ENCODE peak calls at places on chromosomes 3 and 15, in six cellular contexts. Y, D, Z, X, V and J are unnamed samples.

GRCh38 chr3:138799822-138800221 is 34.9 kb downstream of the PIK3CB start:
- DNase-seq in X (no peak), D (no peak), Y (no peak), Z (no peak), V (no peak), J (no peak)

GRCh38 chr15:41347236-41347635 is 14.6 kb downstream of the NUSAP1 start:
- DNase-seq in Y (no peak), X (no peak), D (no peak), V (no peak), Z (no peak), J (no peak)

GRCh38 chr3:188268336-188268735 is 114.4 kb downstream of the LPP start:
- DNase-seq in X (no peak), D (no peak), Y (no peak), V (no peak), Z (no peak), J (no peak)

GRCh38 chr3:112097378-112097777 is 11.2 kb downstream of the C3orf52 start:
- DNase-seq in Y (no peak), D (no peak), Z (peak), X (no peak), V (no peak), J (no peak)

GRCh38 chr3:176690470-176690869 is 506.8 kb downstream of the TBL1XR1 start:
- DNase-seq in V (no peak), Y (no peak), D (no peak), Z (no peak), X (no peak), J (no peak)

GRCh38 chr3:184315506-184315867 is 1.1 kb downstream of the EIF4G1 start:
- DNase-seq in X (no peak), Y (no peak), Z (no peak), D (no peak), V (no peak), J (no peak)

GRCh38 chr3:99981138-99981537 is 133.2 kb downstream of the FILIP1L start:
- DNase-seq in Y (no peak), X (no peak), V (no peak), Z (no peak), D (no peak), J (no peak)

GRCh38 chr3:55461896-55462295 is 25.2 kb downstream of the WNT5A start:
- DNase-seq in Y (no peak), V (no peak), X (no peak), Z (no peak), D (no peak), J (no peak)

GRCh38 chr3:113746955-113747718 is at the start of gene ATP6V1A:
- DNase-seq in X (peak), Y (peak), V (peak), Z (no peak), D (peak), J (peak)

GRCh38 chr3:113745273-113746068 is 578 bp downstream of the NAA50 start:
- DNase-seq in D (peak), X (peak), Y (no peak), Z (peak), V (peak), J (peak)

GRCh38 chr3:113743006-113743639 is 2.9 kb downstream of the NAA50 start:
- DNase-seq in Z (no peak), Y (no peak), X (no peak), V (no peak), D (no peak), J (no peak)

GRCh38 chr3:113746069-113746954 is at the start of gene NAA50:
- DNase-seq in X (peak), D (peak), Z (peak), Y (peak), V (peak), J (peak)

DNA sequence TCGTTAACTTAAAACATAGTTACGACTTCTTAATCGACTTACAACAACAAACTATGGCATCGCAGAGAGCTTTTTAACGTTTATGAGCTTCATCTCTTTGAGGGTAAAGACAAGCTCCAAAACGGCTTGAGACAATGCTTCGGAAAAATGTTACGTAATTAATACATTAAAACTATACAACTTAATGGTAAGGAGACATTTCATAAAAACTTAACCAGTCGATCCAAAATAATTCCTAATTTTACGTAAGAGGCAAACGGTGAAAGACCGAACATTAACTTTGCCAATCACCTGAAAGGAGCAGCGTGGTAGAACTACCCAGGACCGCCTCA is 1.1 kb downstream of the NAA50 start:
- DNase-seq in Y (no peak), X (no peak), Z (no peak), V (no peak), D (no peak), J (no peak)
- TF ChIP-seq CTCF in Y (no peak), X (no peak), Z (no peak), V (no peak), D (no peak), J (no peak)

GRCh38 chr3:50121416-50122032 is 32.8 kb downstream of the RBM5 start:
- DNase-seq in V (peak), Y (peak), Z (no peak), X (peak), D (peak), J (peak)
- TF ChIP-seq CTCF in V (peak), Y (peak), Z (peak), X (peak), D (no peak), J (peak)

GRCh38 chr15:63610209-63610841 is 13.1 kb downstream of the FBXL22 start:
- DNase-seq in Z (peak), Y (peak), D (peak), X (peak), V (peak), J (peak)
- TF ChIP-seq CTCF in Z (peak), Y (peak), D (peak), X (peak), V (peak), J (peak)

GRCh38 chr3:2390926-2391532 is 292.4 kb downstream of the CNTN4 start:
- DNase-seq in D (no peak), V (no peak), Z (no peak), X (no peak), Y (no peak), J (no peak)
- TF ChIP-seq CTCF in D (no peak), V (no peak), Z (no peak), X (no peak), Y (no peak), J (no peak)

GRCh38 chr15:53869044-53869805 is 109.0 kb upstream of the UNC13C start:
- DNase-seq in X (no peak), Y (no peak), Z (no peak), D (no peak), V (no peak), J (no peak)
- TF ChIP-seq CTCF in X (no peak), Y (no peak), Z (peak), D (no peak), V (no peak), J (no peak)

GRCh38 chr15:98121514-98121913 is 161.0 kb downstream of the ARRDC4 start:
- DNase-seq in V (no peak), X (no peak), Z (no peak), D (no peak), Y (no peak), J (no peak)
- TF ChIP-seq CTCF in V (no peak), X (no peak), Z (no peak), D (no peak), Y (no peak), J (no peak)

DNA sequence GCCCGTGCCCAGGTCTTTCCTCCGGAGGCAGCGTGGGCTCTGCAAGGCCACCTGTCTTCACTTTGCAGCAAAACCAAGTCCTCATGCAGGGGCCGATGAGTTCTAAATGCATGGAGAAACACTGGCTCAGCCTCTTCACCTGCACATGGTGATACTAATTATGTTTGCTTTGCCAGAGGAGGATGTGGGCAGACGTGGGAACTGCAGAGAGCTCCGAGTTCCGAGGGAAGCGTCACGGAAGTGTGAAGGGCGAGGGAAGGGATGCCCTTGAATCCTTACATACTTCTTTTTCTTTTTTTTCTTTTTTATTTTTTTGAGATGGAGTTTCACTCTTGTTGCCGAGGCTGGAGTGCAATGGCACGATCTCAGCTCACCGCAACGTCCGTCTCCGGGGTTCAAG is 74.8 kb downstream of the GABRG3 start:
- DNase-seq in D (no peak), Y (no peak), Z (no peak), X (no peak), V (no peak), J (no peak)
- TF ChIP-seq CTCF in D (no peak), Y (no peak), Z (no peak), X (no peak), V (no peak), J (no peak)

GRCh38 chr15:99365232-99365631 is 114.0 kb downstream of the LRRC28 start:
- DNase-seq in Y (no peak), X (no peak), V (no peak), D (no peak), Z (no peak), J (no peak)

GRCh38 chr15:99359760-99360159 is 108.5 kb downstream of the LRRC28 start:
- DNase-seq in V (no peak), Y (no peak), Z (no peak), X (no peak), D (no peak), J (no peak)

GRCh38 chr15:99366013-99366412 is 114.7 kb downstream of the LRRC28 start:
- DNase-seq in X (no peak), D (no peak), Y (no peak), Z (no peak), V (no peak), J (no peak)

GRCh38 chr15:99361541-99362185 is 110.4 kb downstream of the LRRC28 start:
- DNase-seq in Z (no peak), D (no peak), V (no peak), Y (no peak), X (no peak), J (no peak)
- TF ChIP-seq CTCF in Z (peak), D (no peak), V (peak), Y (no peak), X (no peak), J (peak)

GRCh38 chr15:73325191-73325980 is 43.4 kb downstream of the HCN4 start:
- DNase-seq in Y (no peak), Z (no peak), D (no peak), X (no peak), V (no peak), J (no peak)
- TF ChIP-seq CTCF in Y (no peak), Z (peak), D (no peak), X (no peak), V (no peak), J (peak)

GRCh38 chr3:126965526-126966080 is 17.3 kb upstream of the PLXNA1 start:
- DNase-seq in Z (no peak), X (no peak), D (peak), Y (no peak), V (no peak), J (no peak)
- TF ChIP-seq CTCF in Z (no peak), X (no peak), D (no peak), Y (no peak), V (no peak), J (no peak)